ENCODE peak calls at places on chromosomes 12 and 14, in ten cellular contexts. One of them, this sample, is unnamed.

GRCh38 chr12:132021965-132022364 is 72.2 kb downstream of the EP400 start:
- DNase-seq in breast epithelium: no peak
- DNase-seq in PC-3: no peak
- DNase-seq in IMR-90: no peak
- DNase-seq in gastrocnemius medialis: no peak
- DNase-seq in tibial artery: no peak
- DNase-seq in neuronal stem cell: no peak
- DNase-seq in lower lobe of right lung: no peak
- DNase-seq in mesenchymal stem cell: no peak
- DNase-seq in PC-9: no peak
- DNase-seq in this sample: no peak

GRCh38 chr14:91202234-91202974 is 42.1 kb downstream of the GPR68 start:
- DNase-seq in breast epithelium: no peak
- DNase-seq in neuronal stem cell: peak; percentile 42
- DNase-seq in IMR-90: no peak
- DNase-seq in PC-9: no peak
- DNase-seq in tibial artery: peak; percentile 73
- DNase-seq in PC-3: peak; percentile 52
- DNase-seq in gastrocnemius medialis: no peak
- DNase-seq in lower lobe of right lung: peak; percentile 66
- DNase-seq in mesenchymal stem cell: peak; percentile 72
- DNase-seq in this sample: peak; percentile 66

GRCh38 chr12:21502164-21502496 is 541 bp downstream of the GOLT1B start:
- DNase-seq in tibial artery: no peak
- DNase-seq in mesenchymal stem cell: peak; percentile 65
- DNase-seq in breast epithelium: no peak
- DNase-seq in PC-9: no peak
- DNase-seq in gastrocnemius medialis: peak; percentile 2
- DNase-seq in neuronal stem cell: no peak
- DNase-seq in lower lobe of right lung: peak; percentile 54
- DNase-seq in PC-3: peak; percentile 5
- DNase-seq in IMR-90: peak; percentile 34
- DNase-seq in this sample: peak; percentile 34

GRCh38 chr12:2319747-2320146 is 267.0 kb downstream of the CACNA1C start:
- DNase-seq in lower lobe of right lung: no peak
- DNase-seq in neuronal stem cell: no peak
- DNase-seq in breast epithelium: no peak
- DNase-seq in PC-9: no peak
- DNase-seq in gastrocnemius medialis: no peak
- DNase-seq in PC-3: no peak
- DNase-seq in mesenchymal stem cell: peak; percentile 60
- DNase-seq in IMR-90: peak; percentile 51
- DNase-seq in tibial artery: no peak
- DNase-seq in this sample: no peak

GRCh38 chr12:113232787-113233585 is 11.7 kb downstream of the TPCN1 start:
- DNase-seq in gastrocnemius medialis: peak; percentile 93
- DNase-seq in IMR-90: no peak
- DNase-seq in lower lobe of right lung: peak; percentile 65
- DNase-seq in neuronal stem cell: no peak
- DNase-seq in breast epithelium: no peak
- DNase-seq in PC-9: no peak
- DNase-seq in mesenchymal stem cell: no peak
- DNase-seq in PC-3: no peak
- DNase-seq in tibial artery: peak; percentile 91
- DNase-seq in this sample: peak; percentile 61

GRCh38 chr14:94768521-94769412 is 1.1 kb downstream of the GSC start:
- DNase-seq in PC-9: no peak
- DNase-seq in lower lobe of right lung: no peak
- DNase-seq in mesenchymal stem cell: no peak
- DNase-seq in PC-3: no peak
- DNase-seq in breast epithelium: no peak
- DNase-seq in tibial artery: no peak
- DNase-seq in neuronal stem cell: no peak
- DNase-seq in gastrocnemius medialis: no peak
- DNase-seq in IMR-90: no peak
- DNase-seq in this sample: no peak

GRCh38 chr12:2336409-2336829 is 283.6 kb downstream of the CACNA1C start:
- DNase-seq in PC-9: peak; percentile 57
- DNase-seq in mesenchymal stem cell: peak; percentile 98
- DNase-seq in IMR-90: peak; percentile 97
- DNase-seq in breast epithelium: no peak
- DNase-seq in PC-3: peak; percentile 84
- DNase-seq in gastrocnemius medialis: peak; percentile 72
- DNase-seq in neuronal stem cell: no peak
- DNase-seq in lower lobe of right lung: no peak
- DNase-seq in tibial artery: peak; percentile 79
- DNase-seq in this sample: peak; percentile 62

GRCh38 chr14:78595797-78596196 is 425.6 kb downstream of the NRXN3 start:
- DNase-seq in PC-9: no peak
- DNase-seq in lower lobe of right lung: no peak
- DNase-seq in tibial artery: no peak
- DNase-seq in IMR-90: no peak
- DNase-seq in mesenchymal stem cell: no peak
- DNase-seq in PC-3: peak; percentile 5
- DNase-seq in neuronal stem cell: peak; percentile 5
- DNase-seq in gastrocnemius medialis: no peak
- DNase-seq in breast epithelium: no peak
- DNase-seq in this sample: no peak

DNA sequence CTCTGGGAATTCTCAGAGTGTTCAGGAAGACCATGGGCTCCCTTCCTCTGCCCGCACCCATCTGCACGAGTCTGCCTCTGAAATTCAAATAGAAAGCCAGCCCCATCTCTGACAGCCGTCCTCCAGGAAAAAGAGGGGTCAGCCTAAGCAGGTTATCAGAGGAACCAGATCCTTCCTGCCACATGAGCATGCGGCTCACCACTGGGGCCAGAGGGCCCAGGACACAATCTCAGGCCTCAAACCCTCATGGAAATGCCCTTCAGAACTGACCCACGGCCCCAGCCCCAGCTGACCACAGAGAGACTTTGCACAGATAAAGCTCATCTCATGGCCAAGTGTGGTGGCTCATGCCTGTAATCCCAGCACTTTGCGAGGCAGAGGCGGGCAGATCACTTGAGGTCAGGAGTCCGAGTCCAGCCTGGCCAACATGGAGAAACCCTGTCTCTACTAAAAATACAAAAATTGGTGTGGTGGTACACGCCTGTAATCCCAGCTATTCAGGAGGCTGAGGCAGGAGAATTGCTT is 23.2 kb downstream of the PXN start:
- DNase-seq in IMR-90: no peak
- DNase-seq in PC-3: no peak
- DNase-seq in breast epithelium: no peak
- DNase-seq in lower lobe of right lung: no peak
- DNase-seq in mesenchymal stem cell: peak; percentile 54
- DNase-seq in gastrocnemius medialis: no peak
- DNase-seq in PC-9: no peak
- DNase-seq in tibial artery: no peak
- DNase-seq in neuronal stem cell: no peak
- DNase-seq in this sample: peak; percentile 61
- H3K27me3 ChIP-seq in IMR-90: no peaks in the 10 kb centered on the region
- H3K27me3 ChIP-seq in PC-3: no peaks in the 10 kb centered on the region
- H3K27me3 ChIP-seq in breast epithelium: no peaks in the 10 kb centered on the region
- H3K27me3 ChIP-seq in lower lobe of right lung: no peaks in the 10 kb centered on the region
- H3K27me3 ChIP-seq in mesenchymal stem cell: no peaks in the 10 kb centered on the region
- H3K27me3 ChIP-seq in gastrocnemius medialis: no peaks in the 10 kb centered on the region
- H3K27me3 ChIP-seq in PC-9: no peaks in the 10 kb centered on the region
- H3K27me3 ChIP-seq in tibial artery: no peaks in the 10 kb centered on the region
- H3K27me3 ChIP-seq in neuronal stem cell: no peaks in the 10 kb centered on the region
- H3K27me3 ChIP-seq in this sample: no peaks in the 10 kb centered on the region

GRCh38 chr14:24234095-24235020 is 1.6 kb downstream of the GMPR2 start:
- DNase-seq in IMR-90: no peak
- DNase-seq in neuronal stem cell: no peak
- DNase-seq in mesenchymal stem cell: no peak
- DNase-seq in PC-9: no peak
- DNase-seq in gastrocnemius medialis: no peak
- DNase-seq in breast epithelium: no peak
- DNase-seq in PC-3: no peak
- DNase-seq in lower lobe of right lung: no peak
- DNase-seq in tibial artery: no peak
- DNase-seq in this sample: no peak

GRCh38 chr14:24232121-24232644 is at the start of gene NEDD8:
- DNase-seq in tibial artery: peak; percentile 98
- DNase-seq in lower lobe of right lung: peak; percentile 93
- DNase-seq in gastrocnemius medialis: peak; percentile 89
- DNase-seq in neuronal stem cell: peak; percentile 82
- DNase-seq in mesenchymal stem cell: peak; percentile 99
- DNase-seq in IMR-90: peak; percentile 97
- DNase-seq in breast epithelium: peak; percentile 90
- DNase-seq in PC-9: peak; percentile 85
- DNase-seq in PC-3: peak; percentile 92
- DNase-seq in this sample: peak; percentile 86

GRCh38 chr14:24233538-24233866 is 773 bp downstream of the GMPR2 start:
- DNase-seq in neuronal stem cell: no peak
- DNase-seq in breast epithelium: no peak
- DNase-seq in mesenchymal stem cell: no peak
- DNase-seq in lower lobe of right lung: no peak
- DNase-seq in gastrocnemius medialis: no peak
- DNase-seq in PC-9: no peak
- DNase-seq in PC-3: no peak
- DNase-seq in IMR-90: no peak
- DNase-seq in tibial artery: peak; percentile 47
- DNase-seq in this sample: peak; percentile 68

GRCh38 chr14:24231263-24232120 is 675 bp downstream of the NEDD8 start:
- DNase-seq in mesenchymal stem cell: no peak
- DNase-seq in lower lobe of right lung: no peak
- DNase-seq in tibial artery: peak; percentile 64
- DNase-seq in PC-9: no peak
- DNase-seq in neuronal stem cell: no peak
- DNase-seq in IMR-90: no peak
- DNase-seq in breast epithelium: no peak
- DNase-seq in PC-3: no peak
- DNase-seq in gastrocnemius medialis: no peak
- DNase-seq in this sample: peak; percentile 13

DNA sequence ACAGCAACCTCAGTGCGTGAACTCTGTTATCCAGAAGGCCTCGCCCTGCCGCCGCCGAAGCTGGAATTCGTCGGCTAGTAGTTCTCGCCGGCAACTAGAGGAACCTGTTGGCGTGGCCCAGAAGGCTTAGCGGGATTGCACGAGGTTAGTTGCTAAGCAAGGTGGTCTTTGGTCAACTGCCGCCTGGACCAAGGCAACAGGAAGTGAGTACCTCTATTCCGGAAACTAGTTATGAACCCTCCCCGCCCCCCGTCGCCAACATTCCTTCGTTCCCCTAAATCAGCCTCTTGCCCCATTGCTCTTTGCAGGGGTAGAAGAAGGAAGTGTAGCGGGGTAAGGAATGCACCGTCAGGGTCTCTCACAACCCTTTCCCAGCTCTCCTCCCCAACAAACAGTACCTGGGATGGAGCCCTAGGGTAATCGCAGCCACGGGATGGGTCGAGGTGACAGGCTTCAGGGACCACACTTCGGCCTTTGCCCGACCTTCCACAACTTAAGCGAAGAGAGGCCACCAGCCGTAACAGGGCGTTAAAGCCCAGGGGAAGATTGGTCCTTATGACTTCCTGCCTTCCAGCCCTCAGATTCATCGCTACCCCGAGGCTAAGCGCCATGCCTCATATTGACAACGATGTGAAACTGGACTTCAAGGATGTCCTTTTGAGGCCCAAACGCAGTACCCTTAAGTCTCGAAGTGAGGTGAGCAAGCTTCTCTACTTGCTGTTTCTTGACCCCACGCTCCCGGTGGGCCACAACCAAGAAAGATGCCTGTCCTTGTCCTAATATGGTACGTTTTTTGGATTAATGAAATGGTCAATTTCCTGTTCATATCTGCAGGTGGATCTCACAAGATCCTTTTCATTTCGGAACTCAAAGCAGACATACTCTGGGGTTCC is at the start of gene GMPR2:
- DNase-seq in tibial artery: no peak
- DNase-seq in lower lobe of right lung: no peak
- DNase-seq in mesenchymal stem cell: peak; percentile 26
- DNase-seq in breast epithelium: no peak
- DNase-seq in gastrocnemius medialis: peak; percentile 50
- DNase-seq in PC-3: no peak
- DNase-seq in neuronal stem cell: no peak
- DNase-seq in PC-9: no peak
- DNase-seq in IMR-90: no peak
- DNase-seq in this sample: peak; percentile 83
- H3K27ac ChIP-seq in tibial artery: peak within 1 kb of the TSS; percentile 85
- H3K27ac ChIP-seq in lower lobe of right lung: peak within 1 kb of the TSS; percentile 91
- H3K27ac ChIP-seq in mesenchymal stem cell: peak within 1 kb of the TSS; percentile 99
- H3K27ac ChIP-seq in breast epithelium: peak within 1 kb of the TSS; percentile 92
- H3K27ac ChIP-seq in gastrocnemius medialis: peak within 1 kb of the TSS; percentile 96
- H3K27ac ChIP-seq in PC-3: peak within 1 kb of the TSS; percentile 80
- H3K27ac ChIP-seq in neuronal stem cell: peak within 1 kb of the TSS; percentile 94
- H3K27ac ChIP-seq in PC-9: peak within 1 kb of the TSS; percentile 59
- H3K27ac ChIP-seq in IMR-90: peak within 1 kb of the TSS; percentile 91
- H3K27ac ChIP-seq in this sample: peak within 1 kb of the TSS; percentile 67

GRCh38 chr12:95203477-95203843 is 13.8 kb downstream of the FGD6 start:
- DNase-seq in gastrocnemius medialis: no peak
- DNase-seq in PC-3: no peak
- DNase-seq in IMR-90: no peak
- DNase-seq in neuronal stem cell: no peak
- DNase-seq in mesenchymal stem cell: no peak
- DNase-seq in tibial artery: no peak
- DNase-seq in lower lobe of right lung: no peak
- DNase-seq in breast epithelium: no peak
- DNase-seq in PC-9: no peak
- DNase-seq in this sample: no peak

GRCh38 chr12:95205685-95206084 is 11.6 kb downstream of the FGD6 start:
- DNase-seq in PC-3: peak; percentile 80
- DNase-seq in lower lobe of right lung: no peak
- DNase-seq in PC-9: peak; percentile 89
- DNase-seq in breast epithelium: no peak
- DNase-seq in tibial artery: no peak
- DNase-seq in IMR-90: peak; percentile 90
- DNase-seq in gastrocnemius medialis: no peak
- DNase-seq in neuronal stem cell: peak; percentile 32
- DNase-seq in mesenchymal stem cell: peak; percentile 88
- DNase-seq in this sample: peak; percentile 69

GRCh38 chr12:95205016-95205415 is 12.3 kb downstream of the FGD6 start:
- DNase-seq in tibial artery: no peak
- DNase-seq in PC-3: no peak
- DNase-seq in lower lobe of right lung: no peak
- DNase-seq in gastrocnemius medialis: no peak
- DNase-seq in mesenchymal stem cell: no peak
- DNase-seq in neuronal stem cell: no peak
- DNase-seq in breast epithelium: no peak
- DNase-seq in PC-9: no peak
- DNase-seq in IMR-90: no peak
- DNase-seq in this sample: no peak

GRCh38 chr12:95202691-95203476 is 14.4 kb downstream of the FGD6 start:
- DNase-seq in lower lobe of right lung: no peak
- DNase-seq in tibial artery: no peak
- DNase-seq in PC-3: peak; percentile 39
- DNase-seq in mesenchymal stem cell: peak; percentile 26
- DNase-seq in neuronal stem cell: no peak
- DNase-seq in gastrocnemius medialis: no peak
- DNase-seq in breast epithelium: no peak
- DNase-seq in IMR-90: no peak
- DNase-seq in PC-9: no peak
- DNase-seq in this sample: no peak

GRCh38 chr12:95204141-95204866 is 13.0 kb downstream of the FGD6 start:
- DNase-seq in tibial artery: no peak
- DNase-seq in PC-9: peak; percentile 98
- DNase-seq in PC-3: peak; percentile 97
- DNase-seq in lower lobe of right lung: peak; percentile 57
- DNase-seq in breast epithelium: no peak
- DNase-seq in gastrocnemius medialis: no peak
- DNase-seq in IMR-90: peak; percentile 95
- DNase-seq in mesenchymal stem cell: peak; percentile 92
- DNase-seq in neuronal stem cell: no peak
- DNase-seq in this sample: no peak
- H3K4me1 ChIP-seq in tibial artery: no peaks in the 10 kb centered on the region
- H3K4me1 ChIP-seq in PC-9: peaks cover 80% of the 10 kb centered on the region
- H3K4me1 ChIP-seq in PC-3: peaks cover 69% of the 10 kb centered on the region
- H3K4me1 ChIP-seq in lower lobe of right lung: peaks cover 64% of the 10 kb centered on the region
- H3K4me1 ChIP-seq in breast epithelium: peaks cover 6% of the 10 kb centered on the region
- H3K4me1 ChIP-seq in gastrocnemius medialis: peaks cover 26% of the 10 kb centered on the region
- H3K4me1 ChIP-seq in IMR-90: peaks cover 24% of the 10 kb centered on the region
- H3K4me1 ChIP-seq in mesenchymal stem cell: peaks cover 18% of the 10 kb centered on the region
- H3K4me1 ChIP-seq in neuronal stem cell: peaks cover 15% of the 10 kb centered on the region
- H3K4me1 ChIP-seq in this sample: peaks cover 53% of the 10 kb centered on the region

DNA sequence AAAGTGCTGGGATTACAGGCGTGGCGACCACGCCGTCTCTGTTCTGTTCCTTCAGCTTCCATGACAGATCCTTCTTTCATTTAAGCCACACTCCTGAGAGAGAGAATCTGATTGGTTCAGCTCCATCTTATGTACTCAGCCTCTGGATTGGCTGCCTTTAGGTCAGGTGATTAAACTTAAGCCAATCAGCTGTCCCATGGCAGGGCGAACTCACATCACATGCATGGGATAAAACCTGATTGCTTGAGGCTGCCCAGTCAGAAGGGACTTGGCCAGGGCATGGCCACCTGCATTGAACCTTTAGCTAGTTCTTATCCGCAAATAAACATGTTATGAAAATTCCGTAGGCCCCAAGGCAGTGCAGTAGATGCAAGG is 274.2 kb downstream of the SUDS3 start:
- DNase-seq in gastrocnemius medialis: no peak
- DNase-seq in PC-3: no peak
- DNase-seq in neuronal stem cell: no peak
- DNase-seq in lower lobe of right lung: no peak
- DNase-seq in tibial artery: no peak
- DNase-seq in breast epithelium: no peak
- DNase-seq in mesenchymal stem cell: no peak
- DNase-seq in IMR-90: no peak
- DNase-seq in PC-9: no peak
- DNase-seq in this sample: no peak
- H3K27me3 ChIP-seq in gastrocnemius medialis: no peaks in the 10 kb centered on the region
- H3K27me3 ChIP-seq in PC-3: no peaks in the 10 kb centered on the region
- H3K27me3 ChIP-seq in neuronal stem cell: no peaks in the 10 kb centered on the region
- H3K27me3 ChIP-seq in lower lobe of right lung: no peaks in the 10 kb centered on the region
- H3K27me3 ChIP-seq in tibial artery: no peaks in the 10 kb centered on the region
- H3K27me3 ChIP-seq in breast epithelium: no peaks in the 10 kb centered on the region
- H3K27me3 ChIP-seq in mesenchymal stem cell: no peaks in the 10 kb centered on the region
- H3K27me3 ChIP-seq in IMR-90: no peaks in the 10 kb centered on the region
- H3K27me3 ChIP-seq in PC-9: no peaks in the 10 kb centered on the region
- H3K27me3 ChIP-seq in this sample: no peaks in the 10 kb centered on the region